ENCODE peak calls at places on chromosomes 5 and 9, in five cellular contexts. L, J, T, C and O are unnamed samples.

GRCh38 chr5:96629774-96630173 is 32.4 kb upstream of the CAST start:
- DNase-seq in C (no peak), J (peak; percentile 7), T (no peak), L (peak; percentile 22), O (peak; percentile 7)

GRCh38 chr5:60672693-60673264 is 27.2 kb downstream of the DEPDC1B start:
- DNase-seq in L (no peak), C (no peak), J (no peak), T (no peak), O (peak; percentile 98)

GRCh38 chr5:54383225-54383624 is 72.3 kb upstream of the HSPB3 start:
- DNase-seq in L (no peak), C (no peak), J (no peak), T (no peak), O (no peak)

GRCh38 chr5:23001120-23001519 is 148.0 kb upstream of the CDH12 start:
- DNase-seq in J (no peak), C (no peak), L (no peak), T (no peak), O (no peak)

GRCh38 chr5:71948206-71948605 is 159.1 kb upstream of the MAP1B start:
- DNase-seq in J (no peak), L (no peak), C (no peak), T (no peak), O (no peak)

GRCh38 chr9:79664375-79664825 is 92.6 kb downstream of the TLE4 start:
- DNase-seq in L (no peak), J (no peak), C (no peak), T (no peak), O (no peak)

GRCh38 chr9:116156621-116157314 is 3.2 kb downstream of the PAPPA start:
- DNase-seq in L (no peak), T (no peak), C (peak; percentile 67), J (peak; percentile 29), O (no peak)

GRCh38 chr9:33164138-33164809 is 2.9 kb downstream of the B4GALT1 start:
- DNase-seq in J (no peak), T (no peak), L (no peak), C (no peak), O (no peak)

GRCh38 chr9:33344145-33344544 is 53.8 kb downstream of the NFX1 start:
- DNase-seq in C (peak; percentile 16), T (no peak), L (no peak), J (no peak), O (no peak)

GRCh38 chr5:150085950-150086715 is at the start of gene CSF1R:
- DNase-seq in C (peak; percentile 36), L (no peak), T (no peak), J (no peak), O (no peak)

GRCh38 chr5:99000878-99001277 is 72.1 kb upstream of the CHD1 start:
- DNase-seq in L (no peak), T (no peak), J (no peak), C (no peak), O (no peak)

GRCh38 chr5:149500922-149501582 is 50.2 kb downstream of the CSNK1A1 start:
- DNase-seq in T (no peak), J (no peak), L (no peak), C (no peak), O (no peak)

GRCh38 chr5:35736280-35736679 is 118.6 kb downstream of the SPEF2 start:
- DNase-seq in J (no peak), T (no peak), L (no peak), C (no peak), O (no peak)

GRCh38 chr5:147892696-147893296 is 13.5 kb downstream of the C5orf46 start:
- DNase-seq in L (peak; percentile 16), C (no peak), J (no peak), T (no peak), O (no peak)

GRCh38 chr5:172618574-172619365 is 22.3 kb upstream of the NEURL1B start:
- DNase-seq in L (no peak), J (no peak), T (no peak), C (no peak), O (no peak)

GRCh38 chr5:171157775-171158174 is 151.3 kb upstream of the TLX3 start:
- DNase-seq in T (no peak), C (no peak), L (no peak), J (no peak), O (no peak)

GRCh38 chr5:139389701-139390638 is at the start of gene MZB1:
- DNase-seq in T (peak; percentile 95), J (no peak), L (no peak), C (no peak), O (no peak)

GRCh38 chr9:28051559-28051958 is 478.3 kb upstream of the C9orf72 start:
- DNase-seq in C (no peak), J (no peak), T (no peak), L (no peak), O (no peak)

GRCh38 chr9:89234636-89235035 is 56.0 kb upstream of the SHC3 start:
- DNase-seq in L (no peak), J (no peak), T (peak; percentile 3), C (peak; percentile 63), O (no peak)

GRCh38 chr5:39624890-39625289 is 200.1 kb upstream of the DAB2 start:
- DNase-seq in L (no peak), T (no peak), J (no peak), C (no peak), O (peak; percentile 37)

GRCh38 chr5:71978216-71978615 is 129.1 kb upstream of the MAP1B start:
- DNase-seq in T (no peak), L (no peak), J (no peak), C (no peak), O (no peak)

GRCh38 chr5:31130682-31131081 is 62.8 kb upstream of the CDH6 start:
- DNase-seq in L (no peak), J (no peak), C (no peak), T (no peak), O (no peak)

GRCh38 chr5:159947708-159948358 is 31.6 kb downstream of the ADRA1B start:
- DNase-seq in L (no peak), T (no peak), C (no peak), J (no peak), O (no peak)

GRCh38 chr9:27600254-27600653 is 27.0 kb upstream of the C9orf72 start:
- DNase-seq in L (no peak), C (no peak), T (no peak), J (no peak), O (no peak)

GRCh38 chr5:43231977-43232376 is 40.0 kb downstream of the NIM1K start:
- DNase-seq in L (peak; percentile 27), C (peak; percentile 52), J (no peak), T (no peak), O (no peak)

GRCh38 chr5:36685631-36686147 is 79.3 kb downstream of the SLC1A3 start:
- DNase-seq in L (no peak), T (no peak), C (no peak), J (no peak), O (no peak)

GRCh38 chr9:77562021-77562748 is 85.9 kb downstream of the GNA14 start:
- DNase-seq in L (no peak), C (no peak), T (no peak), J (no peak), O (no peak)

GRCh38 chr5:146751781-146752401 is 126.7 kb downstream of the PPP2R2B start:
- DNase-seq in C (no peak), J (no peak), L (no peak), T (peak; percentile 39), O (no peak)

GRCh38 chr9:4762889-4763521 is 22.0 kb upstream of the AK3 start:
- DNase-seq in J (peak; percentile 81), L (no peak), C (peak; percentile 60), T (no peak), O (no peak)

GRCh38 chr9:37128051-37128450 is 7.7 kb downstream of the ZCCHC7 start:
- DNase-seq in J (no peak), L (no peak), C (no peak), T (no peak), O (no peak)

GRCh38 chr5:151315998-151316597 is 12.5 kb upstream of the SLC36A3 start:
- DNase-seq in J (peak; percentile 71), T (peak; percentile 7), C (peak; percentile 85), L (peak; percentile 37), O (peak; percentile 37)

GRCh38 chr5:181088289-181088688 is 42.7 kb downstream of the OR2V1 start:
- DNase-seq in J (peak; percentile 71), L (peak; percentile 42), T (no peak), C (no peak), O (no peak)

GRCh38 chr5:179866241-179867078 is 7.8 kb upstream of the MRNIP start:
- DNase-seq in L (no peak), T (peak; percentile 1), J (no peak), C (no peak), O (no peak)
- TF ChIP-seq ATF3 in L (no peak), T (no peak), J (no peak), C (no peak), O (no peak)

GRCh38 chr5:14035859-14036440 is 91.5 kb upstream of the DNAH5 start:
- DNase-seq in L (peak; percentile 92), C (no peak), T (no peak), J (no peak), O (peak; percentile 73)
- TF ChIP-seq POLR2AphosphoS5 in L (peak; percentile 48), C (no peak), T (no peak), J (no peak), O (no peak)

DNA sequence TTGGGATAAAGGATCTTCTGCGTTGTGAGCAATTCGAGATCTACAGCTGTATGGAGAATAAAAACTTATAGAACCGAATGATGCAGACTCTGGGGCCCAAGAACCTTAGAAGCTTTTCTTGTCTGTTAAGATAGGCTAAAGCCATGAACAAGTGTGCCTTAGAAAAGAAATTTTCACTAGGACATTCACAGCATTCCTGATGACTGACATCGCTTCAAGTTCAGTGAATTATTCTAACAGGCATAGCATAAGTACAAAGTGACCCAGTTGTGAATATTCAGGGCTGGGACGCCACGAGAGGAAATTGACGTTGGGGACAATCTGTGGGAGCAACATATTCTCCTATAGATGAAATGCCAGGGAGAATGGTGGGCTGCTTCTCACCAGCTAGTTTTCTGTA is 32.0 kb upstream of the PANK3 start:
- DNase-seq in C (no peak), L (no peak), J (no peak), T (no peak), O (no peak)
- TF ChIP-seq ATF3 in C (no peak), L (no peak), J (no peak), T (no peak), O (no peak)

DNA sequence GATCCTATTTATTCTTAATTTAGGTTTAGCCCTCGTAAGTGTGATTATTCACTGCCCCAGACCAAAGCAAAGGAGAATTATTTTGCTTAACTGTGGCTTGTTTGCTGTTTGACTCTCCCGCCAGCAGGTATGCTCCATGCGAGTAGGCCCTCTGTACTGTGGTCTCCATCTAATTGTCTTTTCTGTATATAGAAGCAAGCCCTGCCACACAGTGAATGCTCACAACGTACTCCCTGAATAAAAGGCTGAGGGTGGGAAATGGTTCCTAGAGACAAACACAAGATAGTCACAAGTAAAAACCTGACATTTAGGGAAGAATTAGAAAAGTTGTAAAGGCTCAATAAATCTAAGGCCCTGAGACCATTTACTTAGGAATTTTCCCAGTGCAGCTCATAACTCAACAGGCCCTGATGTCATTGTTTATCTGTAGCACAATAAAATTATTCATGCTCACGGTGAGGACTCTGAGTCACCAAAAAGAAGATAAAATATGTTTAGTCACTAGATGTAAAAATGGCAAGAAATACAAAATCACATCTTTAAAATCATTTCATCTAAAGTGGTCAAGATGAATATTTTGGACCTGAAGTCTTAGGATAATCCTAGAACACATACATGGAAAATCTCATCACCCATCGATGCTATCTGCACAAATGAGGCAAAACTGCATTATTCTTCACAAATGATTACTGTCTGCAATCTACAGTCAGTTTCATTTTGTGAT is 473.2 kb downstream of the ENC1 start:
- DNase-seq in C (no peak), L (no peak), T (no peak), J (no peak), O (no peak)
- TF ChIP-seq POLR2AphosphoS5 in C (no peak), L (no peak), T (no peak), J (no peak), O (no peak)